ENCODE peak calls at places on chromosomes 6 and 20, in five cellular contexts. T, Q, I, U and W are unnamed samples.

GRCh38 chr6:113596907-113597583 is 260.1 kb upstream of the MARCKS start:
- DNase-seq in I (no peak), Q (no peak), T (no peak), U (no peak), W (peak; percentile 61)

GRCh38 chr20:19617256-19617655 is 140.8 kb upstream of the RIN2 start:
- DNase-seq in U (no peak), T (peak; percentile 25), I (no peak), Q (no peak), W (no peak)

GRCh38 chr6:16591681-16592549 is 169.3 kb downstream of the ATXN1 start:
- DNase-seq in I (no peak), Q (no peak), T (no peak), U (no peak), W (peak; percentile 38)

GRCh38 chr20:5827861-5828260 is 77.7 kb downstream of the SHLD1 start:
- DNase-seq in I (no peak), T (no peak), Q (no peak), U (no peak), W (no peak)

GRCh38 chr20:47330933-47331708 is 25.4 kb downstream of the ZMYND8 start:
- DNase-seq in T (no peak), Q (peak; percentile 92), U (no peak), I (no peak), W (peak; percentile 95)

GRCh38 chr6:121780325-121781313 is 345.2 kb downstream of the GJA1 start:
- DNase-seq in U (no peak), I (no peak), T (peak; percentile 47), Q (no peak), W (peak; percentile 94)

GRCh38 chr20:50892394-50892793 is 38.8 kb downstream of the ADNP start:
- DNase-seq in U (peak; percentile 14), I (no peak), T (no peak), Q (no peak), W (no peak)

GRCh38 chr6:137218473-137218916 is 690 bp downstream of the IFNGR1 start:
- DNase-seq in U (no peak), I (no peak), T (peak; percentile 63), Q (peak; percentile 70), W (peak; percentile 90)

GRCh38 chr20:31831771-31832306 is 12.7 kb downstream of the MYLK2 start:
- DNase-seq in Q (no peak), T (no peak), I (no peak), U (peak; percentile 49), W (no peak)

GRCh38 chr6:36888654-36889481 is 3.1 kb downstream of the C6orf89 start:
- DNase-seq in U (no peak), T (no peak), I (no peak), Q (no peak), W (no peak)

GRCh38 chr6:17167327-17167979 is 65.6 kb downstream of the STMND1 start:
- DNase-seq in U (no peak), Q (peak; percentile 53), T (peak; percentile 96), I (no peak), W (peak; percentile 75)

GRCh38 chr20:23231561-23232218 is 118.9 kb upstream of the NXT1 start:
- DNase-seq in U (no peak), I (no peak), T (peak; percentile 66), Q (no peak), W (peak; percentile 72)

GRCh38 chr20:41308726-41309413 is 8.7 kb downstream of the ZHX3 start:
- DNase-seq in I (no peak), U (no peak), Q (peak; percentile 12), T (no peak), W (peak; percentile 65)

GRCh38 chr20:33740189-33740588 is 8.4 kb downstream of the ZNF341 start:
- DNase-seq in U (no peak), T (no peak), Q (no peak), I (no peak), W (peak; percentile 14)

GRCh38 chr6:37323568-37323967 is 30.2 kb upstream of the RNF8 start:
- DNase-seq in Q (peak; percentile 15), U (no peak), T (no peak), I (no peak), W (peak; percentile 21)

GRCh38 chr6:85464260-85464644 is 14.4 kb downstream of the NT5E start:
- DNase-seq in Q (no peak), U (no peak), I (peak; percentile 89), T (no peak), W (peak; percentile 99)

GRCh38 chr6:75196051-75196743 is 9.7 kb downstream of the COL12A1 start:
- DNase-seq in U (no peak), T (no peak), Q (no peak), I (no peak), W (peak; percentile 79)
- H3K4me3 ChIP-seq in U (no peak overlapping the region), T (no peak overlapping the region), Q (no peak overlapping the region), I (no peak overlapping the region), W (no peak overlapping the region)

GRCh38 chr6:148954461-148954860 is 207.6 kb downstream of the UST start:
- DNase-seq in U (no peak), Q (no peak), I (no peak), T (no peak), W (no peak)
- H3K4me3 ChIP-seq in U (no peak overlapping the region), Q (no peak overlapping the region), I (no peak overlapping the region), T (no peak overlapping the region), W (no peak overlapping the region)

GRCh38 chr6:18349350-18349749 is 37.8 kb upstream of the RNF144B start:
- DNase-seq in I (no peak), T (no peak), U (no peak), Q (no peak), W (peak; percentile 9)
- H3K4me3 ChIP-seq in I (no peak overlapping the region), T (no peak overlapping the region), U (no peak overlapping the region), Q (no peak overlapping the region), W (no peak overlapping the region)

DNA sequence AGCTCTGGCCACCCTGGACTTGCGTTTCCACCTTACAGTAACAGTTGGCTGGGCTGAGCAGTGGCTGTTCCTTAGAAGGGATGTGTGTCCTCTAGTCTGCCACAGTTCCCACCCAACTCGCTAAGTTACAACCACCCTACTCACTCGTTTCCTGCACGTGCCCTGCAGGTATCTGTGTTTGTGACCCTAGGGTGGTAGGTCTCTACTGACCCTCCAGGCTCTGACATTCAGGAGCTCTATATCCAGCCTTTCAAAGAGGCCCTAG is 109.9 kb downstream of the PREX1 start:
- DNase-seq in T (no peak), U (no peak), Q (no peak), I (no peak), W (no peak)
- H3K4me3 ChIP-seq in T (no peak overlapping the region), U (peak overlapping the region; percentile 32), Q (no peak overlapping the region), I (no peak overlapping the region), W (no peak overlapping the region)

DNA sequence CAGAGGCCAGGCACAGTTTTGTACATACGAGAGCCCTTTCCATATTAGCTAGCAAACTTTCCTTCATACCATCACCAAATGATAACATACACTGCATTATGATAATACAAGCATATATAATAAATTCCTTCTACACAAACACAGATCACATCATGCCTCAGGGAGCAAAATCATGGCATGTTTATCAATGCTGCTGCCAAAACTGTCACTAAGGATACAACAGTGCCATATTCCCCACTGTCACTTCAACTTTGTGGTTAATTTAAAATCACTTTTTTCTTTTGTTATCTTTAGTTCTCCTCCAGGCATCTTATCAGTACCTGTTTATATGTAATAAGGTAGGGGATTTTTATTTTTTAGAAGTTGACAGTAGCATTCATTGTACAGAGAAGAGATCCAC is 196.3 kb downstream of the EPM2A start:
- DNase-seq in U (no peak), I (no peak), T (no peak), Q (no peak), W (no peak)
- H3K4me3 ChIP-seq in U (no peak overlapping the region), I (no peak overlapping the region), T (no peak overlapping the region), Q (no peak overlapping the region), W (no peak overlapping the region)

GRCh38 chr20:59572515-59572914 is 31.8 kb upstream of the PHACTR3 start:
- DNase-seq in I (no peak), T (no peak), Q (no peak), U (no peak), W (no peak)
- H3K4me3 ChIP-seq in I (no peak overlapping the region), T (no peak overlapping the region), Q (no peak overlapping the region), U (no peak overlapping the region), W (no peak overlapping the region)